ENCODE peak calls at places on chromosome 20, in four cellular contexts. F is K562, V is HCT116, G is HepG2. H is an unnamed sample.

GRCh38 chr20:61897401-61898295 is 168.0 kb downstream of the TAF4 start:
- DNase-seq in V (no peak), F (no peak), G (no peak), H (no peak)

GRCh38 chr20:58017237-58017969 is 211.1 kb downstream of the ANKRD60 start:
- DNase-seq in V (peak), G (peak), F (no peak), H (no peak)

GRCh38 chr20:8218861-8219260 is 86.8 kb downstream of the PLCB1 start:
- DNase-seq in V (no peak), G (no peak), F (no peak), H (no peak)

GRCh38 chr20:57583289-57584257 is 22.7 kb downstream of the PCK1 start:
- DNase-seq in G (no peak), V (no peak), F (no peak), H (no peak)

GRCh38 chr20:49610701-49611538 is 43.0 kb upstream of the PTGIS start:
- DNase-seq in G (peak), V (peak), F (peak), H (peak)

GRCh38 chr20:35171753-35172433 is at the start of gene PROCR:
- DNase-seq in F (peak), V (peak), G (no peak), H (peak)

GRCh38 chr20:57409672-57410397 is 18.6 kb downstream of the RBM38 start:
- DNase-seq in F (peak), G (no peak), V (no peak), H (no peak)

GRCh38 chr20:48583801-48584200 is 244.0 kb downstream of the PREX1 start:
- DNase-seq in F (no peak), V (no peak), G (no peak), H (no peak)

GRCh38 chr20:63498950-63499332 is at the start of gene EEF1A2:
- DNase-seq in G (no peak), F (peak), V (no peak), H (no peak)

GRCh38 chr20:3749689-3750639 is 17.5 kb downstream of the HSPA12B start:
- DNase-seq in V (no peak), G (peak), F (peak), H (peak)

GRCh38 chr20:54733687-54734086 is 258.3 kb downstream of the DOK5 start:
- DNase-seq in G (no peak), F (no peak), V (no peak), H (no peak)

GRCh38 chr20:51431321-51431720 is 111.2 kb downstream of the NFATC2 start:
- DNase-seq in V (no peak), G (no peak), F (no peak), H (no peak)

GRCh38 chr20:16111853-16112412 is 461.3 kb downstream of the KIF16B start:
- DNase-seq in V (no peak), F (no peak), G (no peak), H (no peak)

GRCh38 chr20:4227085-4227821 is 211.9 kb upstream of the RNF24 start:
- DNase-seq in V (no peak), F (peak), G (peak), H (peak)

DNA sequence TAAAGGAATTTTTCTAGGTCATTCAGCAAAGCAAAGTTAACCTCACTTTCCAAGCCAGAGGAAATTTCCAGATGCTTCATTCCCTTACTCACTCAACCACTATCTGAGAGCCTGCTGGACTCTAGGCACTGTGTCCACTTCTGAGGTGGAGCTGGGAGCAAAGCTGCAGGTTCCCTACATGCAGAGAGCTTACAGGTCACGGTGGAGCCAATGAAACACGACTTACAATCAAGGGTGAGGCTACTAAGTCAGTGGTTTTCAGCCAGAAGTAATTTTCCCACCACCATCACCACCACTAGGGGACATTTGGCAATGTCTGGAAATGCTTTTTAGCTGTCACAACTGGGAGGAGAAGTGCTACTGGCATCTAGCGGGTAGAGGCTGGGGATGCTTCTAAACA is 34.5 kb upstream of the TSHZ2 start:
- DNase-seq in V (no peak), F (peak), G (peak), H (no peak)
- TF ChIP-seq FOSL1 in V (no peak), F (no peak), G (no peak), H (no peak)

DNA sequence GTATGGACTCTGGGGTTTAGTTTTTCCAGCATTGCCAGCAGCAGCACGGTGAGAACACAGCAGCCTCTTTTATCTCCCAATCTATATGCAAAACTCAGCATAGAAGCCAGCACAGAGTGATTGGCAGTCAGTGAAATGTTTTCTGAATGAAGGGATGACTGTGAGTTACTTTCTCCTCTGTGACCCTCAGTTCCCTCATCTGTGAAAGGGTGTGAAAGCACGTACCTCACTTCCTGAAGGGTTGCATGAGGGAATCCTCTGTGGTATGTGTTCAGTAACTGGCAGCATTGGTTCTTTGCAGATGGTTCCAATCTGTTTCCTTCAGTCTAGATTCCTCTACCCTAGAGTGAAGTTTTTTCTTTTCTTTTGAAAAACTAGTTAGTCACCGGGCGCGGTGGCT is 40.0 kb downstream of the EFCAB8 start:
- DNase-seq in G (no peak), F (no peak), V (no peak), H (no peak)
- TF ChIP-seq FOSL1 in G (no peak), F (no peak), V (no peak), H (no peak)

DNA sequence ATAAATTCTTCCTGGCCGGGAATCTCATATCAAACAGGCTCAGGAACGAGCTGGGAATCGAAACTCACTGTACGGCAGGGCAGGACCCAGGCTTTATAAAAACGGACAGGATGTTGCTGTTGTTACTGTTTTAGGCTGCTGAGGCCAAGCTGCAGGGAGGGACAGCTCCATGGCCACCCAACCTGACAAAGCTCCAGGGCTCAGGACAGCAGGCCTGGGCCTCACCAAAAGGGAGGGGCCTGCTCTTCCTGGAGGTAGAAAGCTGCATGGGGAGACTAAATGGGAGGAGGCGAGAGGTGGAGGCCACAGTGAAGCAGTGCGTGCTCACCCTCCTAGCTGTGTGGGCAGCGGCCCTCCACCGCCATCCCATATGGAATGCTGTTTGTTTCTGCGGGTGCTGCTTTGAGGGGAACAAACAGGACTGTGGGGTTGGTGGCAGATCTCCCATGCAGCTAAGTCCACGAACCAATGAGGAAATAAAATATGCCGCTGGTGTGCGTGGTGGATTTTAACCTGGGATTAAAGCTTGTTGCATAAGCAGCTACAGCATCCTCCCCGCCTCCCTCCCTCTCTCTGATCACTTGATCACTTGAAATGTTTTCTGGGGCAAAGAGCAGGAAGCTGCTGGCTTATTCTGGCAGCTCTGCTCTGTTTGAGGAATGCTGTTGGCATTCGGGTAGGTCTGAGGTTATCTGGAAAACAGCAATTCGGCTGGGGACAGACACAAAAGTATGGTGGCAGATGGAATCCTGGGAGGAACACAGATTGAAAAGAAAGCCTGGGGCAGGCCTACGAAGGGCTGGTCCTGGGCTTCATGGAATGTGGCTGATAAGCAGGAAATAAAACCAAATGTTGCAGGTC is 2.4 kb upstream of the ZMYND8 start:
- DNase-seq in G (peak), F (peak), V (peak), H (no peak)
- TF ChIP-seq FOSL1 in G (peak), F (no peak), V (no peak), H (no peak)

GRCh38 chr20:24954151-24954550 is 5.1 kb downstream of the CST7 start:
- DNase-seq in G (no peak), V (no peak), F (no peak), H (no peak)

GRCh38 chr20:24953621-24954133 is 4.6 kb downstream of the CST7 start:
- DNase-seq in F (no peak), V (no peak), G (no peak), H (no peak)

GRCh38 chr20:24955045-24955444 is 6.0 kb downstream of the CST7 start:
- DNase-seq in V (no peak), G (no peak), F (no peak), H (no peak)

GRCh38 chr20:24957326-24957996 is 8.4 kb downstream of the CST7 start:
- DNase-seq in F (no peak), V (no peak), G (no peak), H (no peak)

DNA sequence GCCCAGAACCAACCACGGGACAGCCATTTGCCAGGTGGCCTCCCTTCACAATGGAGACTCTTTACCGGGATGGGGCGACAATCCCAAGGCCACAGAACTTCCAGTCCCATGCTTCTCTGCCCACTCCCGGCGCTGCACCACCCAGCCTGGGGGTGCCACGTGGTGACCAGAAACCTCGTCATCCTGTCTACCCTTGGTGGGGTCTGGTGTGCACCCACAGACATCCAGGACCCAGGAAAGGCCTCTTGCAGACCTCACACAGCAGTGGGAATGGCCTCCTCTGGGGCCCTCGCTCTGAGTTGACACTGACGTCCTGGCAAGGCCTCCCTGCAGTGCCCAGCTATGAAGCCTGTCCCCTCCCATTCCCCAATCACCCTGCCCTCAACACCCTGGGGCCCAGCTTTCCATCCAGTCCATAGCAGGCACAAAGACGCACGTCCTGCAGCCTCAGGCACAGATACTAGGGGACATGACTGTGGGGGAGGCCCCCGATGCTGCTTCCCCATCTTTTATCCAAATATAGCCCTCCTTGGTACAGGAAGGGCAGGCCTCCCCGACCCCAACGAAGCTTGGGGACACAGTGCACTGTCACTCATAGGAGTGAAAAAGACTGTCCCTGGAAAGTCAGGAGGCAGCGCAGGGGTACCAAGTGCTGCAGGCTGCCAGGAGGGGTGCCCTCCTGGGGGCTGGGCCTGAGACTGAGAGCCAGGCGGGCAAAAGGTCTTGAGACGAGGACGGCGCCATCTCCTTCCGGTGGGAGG is 7.1 kb downstream of the CST7 start:
- DNase-seq in F (no peak), G (no peak), V (no peak), H (no peak)
- TF ChIP-seq FOSL1 in F (no peak), G (no peak), V (no peak), H (no peak)

DNA sequence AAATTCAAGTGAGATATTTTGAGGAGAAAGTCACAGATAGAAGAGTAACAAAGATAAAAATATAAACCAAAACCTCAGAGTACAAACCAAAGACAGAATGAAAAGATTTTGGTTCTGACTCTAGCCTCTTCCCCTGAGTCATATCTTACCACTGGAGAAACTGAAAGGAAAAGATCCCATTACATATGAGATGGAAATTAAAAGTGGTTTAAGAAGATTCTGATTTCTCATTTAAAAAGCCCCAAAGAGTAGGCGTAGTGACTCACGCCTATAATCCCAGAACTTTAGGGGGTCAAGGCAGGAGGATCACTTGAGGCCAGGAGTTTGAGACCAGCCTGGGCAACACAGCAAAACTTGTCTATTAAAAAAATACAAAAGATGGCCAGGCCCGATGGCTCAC is 30.6 kb downstream of the SPINT4 start:
- DNase-seq in V (no peak), F (no peak), G (no peak), H (no peak)
- TF ChIP-seq FOSL1 in V (no peak), F (no peak), G (no peak), H (no peak)

DNA sequence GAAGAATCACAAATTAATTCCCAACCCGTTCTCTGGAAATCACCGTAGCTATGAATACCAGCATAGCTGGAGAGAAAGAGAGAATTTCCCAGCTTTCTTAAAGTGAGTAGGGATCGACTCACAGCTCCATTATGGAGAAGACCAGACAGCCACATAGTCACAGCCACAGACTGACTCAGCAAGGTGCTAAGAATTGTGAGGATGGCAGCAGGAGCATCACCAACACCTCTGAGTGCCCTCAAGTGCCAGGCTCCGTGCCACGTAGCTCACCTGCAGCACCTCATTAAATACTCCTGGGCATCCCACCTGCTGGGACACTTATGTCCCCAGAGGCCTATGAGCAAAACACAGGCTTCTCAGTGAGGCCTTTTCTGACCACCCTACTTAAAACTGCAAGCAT is 33.0 kb downstream of the BFSP1 start:
- DNase-seq in F (no peak), V (no peak), G (no peak), H (no peak)
- TF ChIP-seq FOSL1 in F (no peak), V (no peak), G (no peak), H (no peak)

GRCh38 chr20:46348972-46349741 is 40.9 kb upstream of the CDH22 start:
- DNase-seq in G (peak), F (peak), V (peak), H (no peak)

GRCh38 chr20:46346770-46347169 is 38.5 kb upstream of the CDH22 start:
- DNase-seq in V (no peak), G (no peak), F (no peak), H (no peak)

GRCh38 chr20:46349742-46350056 is 41.4 kb upstream of the CDH22 start:
- DNase-seq in F (no peak), V (no peak), G (no peak), H (no peak)

GRCh38 chr20:46347831-46348230 is 39.5 kb upstream of the CDH22 start:
- DNase-seq in V (no peak), F (no peak), G (no peak), H (no peak)

GRCh38 chr20:46348231-46348803 is 40.0 kb upstream of the CDH22 start:
- DNase-seq in V (no peak), G (no peak), F (peak), H (no peak)
- TF ChIP-seq FOSL1 in V (no peak), G (no peak), F (no peak), H (no peak)

GRCh38 chr20:19952392-19952791 is 64.8 kb upstream of the NAA20 start:
- DNase-seq in G (no peak), V (no peak), F (no peak), H (no peak)
- TF ChIP-seq FOSL1 in G (no peak), V (no peak), F (no peak), H (no peak)

DNA sequence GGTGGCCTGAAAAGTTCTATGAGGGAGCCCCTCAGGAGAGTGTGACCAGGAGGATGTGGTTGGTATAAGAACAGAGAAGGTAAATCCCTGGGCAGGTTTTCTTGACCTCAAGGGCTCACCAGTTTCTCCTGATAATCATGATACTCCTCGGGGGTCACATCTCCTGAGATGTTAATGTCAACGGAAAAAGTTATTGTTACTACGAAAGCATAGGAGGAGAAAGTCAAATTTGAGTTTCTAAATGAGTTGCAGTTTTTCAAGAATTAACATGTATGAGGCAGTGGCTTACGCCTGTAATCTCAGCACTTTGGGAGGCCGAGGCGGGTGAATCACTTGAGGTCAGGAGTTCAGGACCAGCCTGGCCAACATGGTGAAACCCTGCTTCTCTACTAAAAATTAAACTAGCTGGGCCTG is 23.4 kb downstream of the MGME1 start:
- DNase-seq in V (no peak), F (no peak), G (no peak), H (no peak)
- TF ChIP-seq FOSL1 in V (no peak), F (no peak), G (no peak), H (no peak)

H was measured in H1.